ENCODE peak calls at places on chromosomes 6 and 20, in seven cellular contexts. X is H1, A is mesendoderm, H is IMR-90, M is neuronal stem cell, E is H9, R is mesenchymal stem cell. C is an unnamed sample. For H3K4me1, the result is how much of the 10 kb centered on the place peaks cover.

GRCh38 chr20:64106981-64107735 is at the start of gene NPBWR2:
- DNase-seq in M (no peak), E (peak), R (no peak), A (peak), X (no peak), H (no peak), C (no peak)

GRCh38 chr20:61560361-61560853 is 308.3 kb downstream of the CDH4 start:
- DNase-seq in M (no peak), X (peak), A (peak), H (peak), R (no peak), E (peak), C (no peak)

GRCh38 chr6:143676437-143677045 is 1.2 kb upstream of the PHACTR2 start:
- DNase-seq in R (no peak), X (no peak), A (peak), E (no peak), M (no peak), H (no peak), C (no peak)

GRCh38 chr6:31356216-31356945 is 598 bp downstream of the HLA-B start:
- DNase-seq in R (peak), M (no peak), A (no peak), H (peak), E (no peak), X (no peak), C (peak)

GRCh38 chr6:115643762-115644161 is 416.9 kb downstream of the FRK start:
- DNase-seq in E (no peak), R (peak), A (no peak), X (no peak), M (no peak), H (peak), C (peak)

GRCh38 chr20:34891166-34892062 is 15.0 kb downstream of the ACSS2 start:
- DNase-seq in R (peak), X (no peak), E (no peak), M (no peak), A (no peak), H (peak), C (peak)

GRCh38 chr6:88165877-88166492 is at the start of gene CNR1:
- DNase-seq in R (peak), H (no peak), E (peak), A (peak), M (peak), X (no peak), C (peak)

GRCh38 chr20:6502999-6503398 is 264.5 kb upstream of the BMP2 start:
- DNase-seq in X (no peak), R (no peak), H (no peak), A (no peak), E (no peak), M (no peak), C (no peak)

GRCh38 chr6:79307321-79308036 is 73.0 kb upstream of the HMGN3 start:
- DNase-seq in X (no peak), R (no peak), E (no peak), M (no peak), A (no peak), H (no peak), C (peak)

GRCh38 chr6:16059496-16059895 is 69.4 kb upstream of the MYLIP start:
- DNase-seq in E (peak), A (no peak), H (no peak), R (no peak), M (no peak), X (peak), C (no peak)

GRCh38 chr6:2863901-2864300 is 22.2 kb upstream of the SERPINB1 start:
- DNase-seq in R (no peak), E (no peak), M (no peak), A (no peak), H (no peak), X (no peak), C (peak)
- H3K4me1 ChIP-seq in R (under half), E (under half), M (under half), A (under half), H (under half), X (under half), C (under half)

DNA sequence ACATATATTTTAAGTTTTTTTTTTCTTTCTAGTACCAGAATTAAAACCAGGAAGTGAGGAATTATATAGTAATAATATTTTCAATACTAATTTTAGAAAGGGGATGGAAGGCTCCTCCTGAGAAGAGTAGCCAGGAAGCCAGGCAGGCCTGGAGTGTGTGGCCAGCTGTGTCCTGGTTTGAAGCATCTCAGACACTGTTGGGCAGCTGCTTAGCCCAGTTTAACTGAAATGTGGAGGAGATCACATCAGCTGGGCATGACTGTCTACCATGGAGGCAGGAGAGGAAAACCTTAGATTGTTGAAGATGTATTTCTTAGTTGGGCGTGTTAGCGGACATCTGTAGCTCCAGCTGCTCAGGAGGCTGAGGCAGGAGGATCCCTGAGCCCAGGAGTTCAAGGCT is 142.2 kb downstream of the ARID1B start:
- DNase-seq in E (no peak), R (no peak), H (no peak), X (no peak), M (no peak), A (no peak), C (no peak)
- H4K8ac ChIP-seq in E (no peak), R (peak), H (no peak), X (no peak), M (no peak), A (no peak), C (no peak)

GRCh38 chr6:157335829-157336228 is 12.5 kb upstream of the TMEM242 start:
- DNase-seq in A (peak), H (no peak), E (peak), R (no peak), X (no peak), M (no peak), C (peak)

GRCh38 chr6:157333956-157334355 is 10.6 kb upstream of the TMEM242 start:
- DNase-seq in M (no peak), R (no peak), A (no peak), E (no peak), X (no peak), H (no peak), C (no peak)

GRCh38 chr6:157332813-157333212 is 9.5 kb upstream of the TMEM242 start:
- DNase-seq in E (no peak), A (no peak), M (no peak), R (no peak), H (no peak), X (no peak), C (no peak)

GRCh38 chr6:157330831-157331230 is 7.5 kb upstream of the TMEM242 start:
- DNase-seq in M (no peak), A (no peak), E (no peak), H (no peak), X (no peak), R (no peak), C (no peak)

DNA sequence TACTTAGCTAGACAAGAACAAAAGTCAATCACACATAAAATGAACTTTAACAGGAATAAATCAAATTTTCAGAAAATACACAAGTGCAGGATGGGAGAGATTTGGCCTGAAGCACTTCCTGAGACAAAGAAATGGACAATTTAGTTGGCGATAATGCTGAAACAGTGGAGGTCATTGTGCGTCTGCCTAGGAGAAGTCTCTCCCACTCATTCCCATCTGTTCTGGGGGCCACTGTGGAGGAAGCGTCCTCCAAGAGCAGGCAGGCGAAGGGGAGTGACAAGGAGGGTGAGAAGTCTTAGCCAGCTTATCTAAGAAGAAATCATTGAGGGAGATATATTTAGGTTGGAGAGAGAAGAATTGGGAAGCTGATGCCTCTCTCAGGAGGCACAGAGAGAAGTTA is 10.2 kb upstream of the TMEM242 start:
- DNase-seq in X (no peak), M (no peak), R (no peak), E (no peak), A (no peak), H (no peak), C (no peak)
- H2AK5ac ChIP-seq in X (no peak), M (no peak), R (no peak), E (no peak), A (no peak), H (no peak), C (no peak)

GRCh38 chr20:58892932-58893224 is 40.4 kb downstream of the GNAS start:
- DNase-seq in R (no peak), M (no peak), A (no peak), E (no peak), X (no peak), H (no peak), C (no peak)
- H3K4me1 ChIP-seq in R (under half), M (under half), A (under half), E (under half), X (under half), H (under half), C (under half)

GRCh38 chr20:32597714-32598113 is 12.6 kb upstream of the NOL4L start:
- DNase-seq in X (no peak), A (no peak), M (no peak), H (no peak), E (no peak), R (no peak), C (no peak)
- H4K8ac ChIP-seq in X (no peak), A (no peak), M (no peak), H (no peak), E (no peak), R (no peak), C (no peak)

GRCh38 chr6:83313880-83314279 is 117.0 kb downstream of the ME1 start:
- DNase-seq in X (no peak), E (no peak), H (peak), M (no peak), A (no peak), R (no peak), C (no peak)

GRCh38 chr6:83308833-83309232 is 115.7 kb downstream of the RWDD2A start:
- DNase-seq in X (no peak), H (no peak), M (no peak), A (no peak), E (no peak), R (no peak), C (no peak)

GRCh38 chr6:83309344-83309743 is 116.2 kb downstream of the RWDD2A start:
- DNase-seq in H (peak), E (no peak), R (no peak), M (no peak), X (no peak), A (no peak), C (no peak)

GRCh38 chr6:83310046-83310445 is 116.9 kb downstream of the RWDD2A start:
- DNase-seq in A (no peak), E (no peak), M (no peak), H (peak), X (no peak), R (no peak), C (no peak)

DNA sequence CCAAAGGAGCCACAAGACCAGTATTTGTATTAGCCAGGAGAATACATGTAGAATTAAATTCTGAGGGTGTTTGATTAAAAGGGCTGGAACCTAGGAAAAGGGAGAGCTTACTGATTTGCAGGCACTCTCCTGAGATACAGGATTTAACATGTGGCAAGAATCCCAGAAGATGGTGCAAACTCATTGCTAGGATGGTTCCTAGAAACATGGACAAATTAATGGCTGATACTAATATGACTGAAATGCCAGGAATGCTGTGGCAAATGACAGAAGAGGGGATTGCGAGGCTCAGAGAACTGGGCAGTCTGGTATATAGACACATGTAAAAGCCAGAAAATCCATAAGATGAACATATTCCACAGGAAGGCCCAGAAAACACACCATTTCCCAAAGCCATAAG is 118.1 kb downstream of the RWDD2A start:
- DNase-seq in M (no peak), E (no peak), H (peak), A (no peak), R (no peak), X (no peak), C (no peak)
- H2AK5ac ChIP-seq in M (no peak), E (no peak), H (no peak), A (no peak), R (no peak), X (no peak), C (no peak)

DNA sequence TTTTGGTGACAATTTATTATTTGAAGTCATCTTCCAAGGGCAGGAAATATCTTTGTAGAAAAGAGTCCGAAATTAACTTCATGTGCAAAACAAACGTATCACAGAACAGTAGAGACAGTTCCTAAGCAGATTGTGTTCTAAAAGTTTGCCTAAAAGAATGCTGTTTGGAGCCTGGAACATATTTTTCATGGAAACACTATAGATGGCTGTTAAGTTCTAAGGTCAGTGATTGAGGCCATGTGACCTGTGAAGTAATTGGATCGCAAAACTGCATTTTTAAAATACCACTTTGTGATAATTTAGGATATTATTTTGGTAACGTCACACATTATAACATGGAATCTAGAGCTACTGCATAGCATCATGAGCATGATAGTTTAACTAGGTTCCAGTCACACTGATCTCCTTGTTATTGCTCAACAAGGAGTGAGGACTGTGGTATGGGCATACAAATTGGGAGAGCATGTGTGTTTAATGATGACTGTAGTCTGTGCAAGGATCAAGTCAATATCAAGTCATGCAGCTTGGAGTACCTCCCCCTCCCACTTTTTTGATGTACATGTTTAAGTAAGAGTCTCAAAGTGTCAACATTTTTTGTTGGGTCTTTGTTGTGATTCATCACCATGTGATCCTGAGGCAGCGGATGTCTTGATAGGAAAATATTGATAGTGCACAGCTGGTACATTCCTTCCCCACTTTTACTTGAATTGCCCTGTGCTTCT is 609.3 kb upstream of the CITED2 start:
- DNase-seq in E (no peak), X (no peak), H (peak), M (no peak), A (no peak), R (peak), C (peak)
- H3K4me1 ChIP-seq in E (under half), X (under half), H (under half), M (under half), A (under half), R (under half), C (under half)

DNA sequence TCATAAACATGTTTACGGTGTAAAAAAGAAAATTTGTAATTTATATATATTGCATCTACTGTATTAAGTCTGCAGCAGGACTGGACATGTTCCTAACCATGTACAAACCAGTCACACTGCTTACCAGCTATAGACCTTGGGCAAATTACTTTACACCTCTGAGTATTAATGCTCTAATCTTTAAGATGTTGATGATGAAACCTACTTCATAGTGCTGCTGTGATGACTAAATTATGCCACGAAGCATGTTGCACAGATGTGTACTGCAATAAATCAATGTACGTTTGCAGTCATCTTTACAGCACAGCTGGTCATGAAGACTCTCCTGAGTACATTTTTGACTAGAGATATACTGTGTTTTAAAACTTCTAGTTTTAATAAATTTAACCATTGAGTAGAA is 42.6 kb downstream of the PRKN start:
- DNase-seq in X (no peak), H (no peak), R (no peak), E (no peak), A (no peak), M (no peak), C (no peak)
- H4K8ac ChIP-seq in X (no peak), H (no peak), R (no peak), E (no peak), A (no peak), M (no peak), C (no peak)

GRCh38 chr6:1812487-1812886 is 202.8 kb downstream of the FOXC1 start:
- DNase-seq in A (no peak), E (no peak), M (no peak), X (no peak), R (no peak), H (no peak), C (no peak)

GRCh38 chr6:1809359-1809988 is 199.8 kb downstream of the FOXC1 start:
- DNase-seq in X (no peak), E (no peak), M (no peak), R (no peak), A (no peak), H (no peak), C (no peak)

GRCh38 chr6:1814279-1814678 is 204.6 kb downstream of the FOXC1 start:
- DNase-seq in M (no peak), A (no peak), H (no peak), E (no peak), R (no peak), X (no peak), C (no peak)

GRCh38 chr6:1810880-1811279 is 201.2 kb downstream of the FOXC1 start:
- DNase-seq in A (no peak), E (no peak), R (no peak), X (no peak), M (no peak), H (no peak), C (no peak)

GRCh38 chr6:1812034-1812433 is 202.3 kb downstream of the FOXC1 start:
- DNase-seq in H (no peak), M (no peak), R (no peak), X (no peak), A (no peak), E (no peak), C (no peak)
- H2AK5ac ChIP-seq in H (no peak), M (no peak), R (no peak), X (no peak), A (no peak), E (no peak), C (no peak)

DNA sequence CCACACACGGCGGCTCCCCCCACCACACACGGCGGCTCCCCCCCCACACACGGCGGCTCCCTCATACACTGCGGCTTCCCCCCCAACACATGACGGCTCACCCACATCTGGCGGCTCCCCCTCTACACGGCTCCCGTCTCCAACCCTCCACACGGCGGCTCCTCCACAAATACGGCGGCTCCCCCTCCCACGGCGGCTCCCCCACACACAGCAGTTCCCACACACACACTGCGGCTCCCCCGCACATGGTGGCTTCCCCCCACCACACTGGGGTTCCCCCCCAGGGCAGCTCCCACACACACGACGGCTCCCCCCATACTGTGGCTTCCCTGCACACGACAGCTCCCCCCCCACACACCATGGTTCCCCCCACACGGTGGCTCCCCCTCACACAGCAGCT is 98.0 kb downstream of the TTLL2 start:
- DNase-seq in E (peak), M (no peak), A (no peak), R (no peak), X (no peak), H (no peak), C (no peak)
- H3K4me1 ChIP-seq in E (under half), M (under half), A (under half), R (under half), X (under half), H (under half), C (under half)

C was measured in trophoblast cell.